ENCODE peak calls at places on chromosomes 3 and 15, in five cellular contexts. S is heart left ventricle, Z is body of pancreas, H is breast epithelium, A is right lobe of liver. I is an unnamed sample.
A peak's percentile ranks its signal among the peaks of the same experiment; 100 is the strongest.

GRCh38 chr3:193391902-193392301 is 13.3 kb upstream of the ATP13A5 start:
- DNase-seq in S (no peak), Z (no peak), H (peak; percentile 42), A (no peak), I (no peak)

GRCh38 chr3:71591106-71591505 is 7.6 kb upstream of the FOXP1 start:
- DNase-seq in S (no peak), Z (no peak), H (no peak), A (no peak), I (no peak)

GRCh38 chr3:126179825-126180476 is 435 bp downstream of the ALDH1L1 start:
- DNase-seq in S (peak; percentile 85), Z (peak; percentile 88), H (peak; percentile 38), A (peak; percentile 81), I (no peak)

GRCh38 chr3:57029924-57030323 is 30.5 kb upstream of the SPATA12 start:
- DNase-seq in S (no peak), Z (peak; percentile 52), H (no peak), A (no peak), I (no peak)

GRCh38 chr15:94445529-94446160 is 214.3 kb downstream of the MCTP2 start:
- DNase-seq in S (no peak), Z (no peak), H (no peak), A (no peak), I (no peak)

GRCh38 chr15:70077436-70077835 is 20.3 kb downstream of the TLE3 start:
- DNase-seq in S (peak; percentile 55), Z (no peak), H (no peak), A (no peak), I (no peak)

GRCh38 chr3:130760922-130761321 is 14.3 kb upstream of the PIK3R4 start:
- DNase-seq in S (no peak), Z (no peak), H (no peak), A (no peak), I (no peak)

GRCh38 chr3:27593173-27593572 is 109.0 kb upstream of the SLC4A7 start:
- DNase-seq in S (no peak), Z (no peak), H (no peak), A (no peak), I (no peak)

GRCh38 chr3:186381424-186382216 is 19.6 kb upstream of the DGKG start:
- DNase-seq in S (no peak), Z (no peak), H (no peak), A (no peak), I (no peak)

GRCh38 chr15:50003786-50004334 is 115.2 kb downstream of the ATP8B4 start:
- DNase-seq in S (peak; percentile 92), Z (peak; percentile 90), H (peak; percentile 30), A (peak; percentile 79), I (peak; percentile 90)

GRCh38 chr15:71333839-71334238 is 218.6 kb downstream of the THSD4 start:
- DNase-seq in S (no peak), Z (no peak), H (no peak), A (no peak), I (no peak)

GRCh38 chr15:67741313-67741712 is 84.0 kb upstream of the SKOR1 start:
- DNase-seq in S (no peak), Z (no peak), H (no peak), A (no peak), I (no peak)

GRCh38 chr15:101124731-101125558 is 126.9 kb downstream of the CHSY1 start:
- DNase-seq in S (no peak), Z (no peak), H (no peak), A (no peak), I (no peak)

GRCh38 chr15:33064878-33065277 is 129.6 kb downstream of the FMN1 start:
- DNase-seq in S (no peak), Z (no peak), H (no peak), A (no peak), I (no peak)

GRCh38 chr15:69132935-69133861 is 27.2 kb upstream of the GLCE start:
- DNase-seq in S (no peak), Z (no peak), H (peak; percentile 88), A (no peak), I (no peak)

GRCh38 chr3:121649645-121650044 is 11.1 kb downstream of the HCLS1 start:
- DNase-seq in S (no peak), Z (no peak), H (no peak), A (no peak), I (no peak)

GRCh38 chr3:108060331-108060730 is 30.5 kb downstream of the CD47 start:
- DNase-seq in S (no peak), Z (no peak), H (no peak), A (no peak), I (no peak)

GRCh38 chr3:42658771-42659390 is 5.4 kb downstream of the ZBTB47 start:
- DNase-seq in S (no peak), Z (no peak), H (no peak), A (no peak), I (no peak)

GRCh38 chr3:147393261-147393964 is 12.9 kb downstream of the ZIC4 start:
- DNase-seq in S (no peak), Z (no peak), H (no peak), A (peak; percentile 87), I (no peak)

GRCh38 chr15:80989110-80989517 is 505 bp downstream of the MESD start:
- DNase-seq in S (no peak), Z (no peak), H (no peak), A (no peak), I (no peak)

GRCh38 chr15:68034071-68034470 is 20.0 kb upstream of the PIAS1 start:
- DNase-seq in S (no peak), Z (no peak), H (no peak), A (no peak), I (no peak)

GRCh38 chr3:145182196-145182911 is 978.6 kb downstream of the PLOD2 start:
- DNase-seq in S (no peak), Z (no peak), H (no peak), A (no peak), I (no peak)

GRCh38 chr15:90234519-90234988 is 545 bp downstream of the GDPGP1 start:
- DNase-seq in S (no peak), Z (no peak), H (no peak), A (no peak), I (no peak)

GRCh38 chr3:76943671-76944070 is 96.2 kb upstream of the ROBO2 start:
- DNase-seq in S (no peak), Z (no peak), H (no peak), A (no peak), I (no peak)

GRCh38 chr3:153138267-153139210 is 23.5 kb upstream of the RAP2B start:
- DNase-seq in S (peak; percentile 57), Z (peak; percentile 81), H (peak; percentile 90), A (peak; percentile 52), I (peak; percentile 75)

GRCh38 chr3:134711284-134711683 is 60.5 kb upstream of the KY start:
- DNase-seq in S (no peak), Z (no peak), H (no peak), A (no peak), I (no peak)

GRCh38 chr15:49134683-49135341 is 20.6 kb downstream of the COPS2 start:
- DNase-seq in S (no peak), Z (no peak), H (no peak), A (no peak), I (no peak)

GRCh38 chr3:13880811-13881156 is 913 bp upstream of the WNT7A start:
- DNase-seq in S (no peak), Z (no peak), H (no peak), A (peak; percentile 25), I (no peak)

GRCh38 chr3:126816956-126817777 is 113.1 kb downstream of the CHCHD6 start:
- DNase-seq in S (peak; percentile 46), Z (no peak), H (no peak), A (no peak), I (no peak)

GRCh38 chr3:9780451-9780797 is 10.7 kb upstream of the CAMK1 start:
- DNase-seq in S (no peak), Z (no peak), H (no peak), A (peak; percentile 77), I (no peak)

GRCh38 chr3:112327371-112327951 is 5.5 kb upstream of the CD200 start:
- DNase-seq in S (no peak), Z (peak; percentile 15), H (no peak), A (no peak), I (no peak)

GRCh38 chr3:132973441-132973840 is 64.8 kb upstream of the TMEM108 start:
- DNase-seq in S (no peak), Z (no peak), H (no peak), A (no peak), I (no peak)

GRCh38 chr3:15051531-15051930 is 13.6 kb downstream of the MRPS25 start:
- DNase-seq in S (no peak), Z (peak; percentile 48), H (no peak), A (peak; percentile 62), I (peak; percentile 68)

GRCh38 chr15:63234479-63234878 is 42.9 kb upstream of the APH1B start:
- DNase-seq in S (peak; percentile 57), Z (peak; percentile 47), H (peak; percentile 44), A (no peak), I (peak; percentile 51)

GRCh38 chr3:12662593-12663310 is 1.2 kb downstream of the RAF1 start:
- DNase-seq in S (peak; percentile 49), Z (peak; percentile 51), H (no peak), A (peak; percentile 60), I (peak; percentile 64)

GRCh38 chr15:74175271-74176191 is 2.0 kb downstream of the ISLR start:
- DNase-seq in S (peak; percentile 28), Z (no peak), H (peak; percentile 15), A (peak; percentile 35), I (peak; percentile 42)
- H3K4me1 ChIP-seq in S (no peaks in the 10 kb centered on the region), Z (peaks cover 6% of the 10 kb centered on the region), H (peaks cover 30% of the 10 kb centered on the region), A (no peaks in the 10 kb centered on the region), I (peaks cover 17% of the 10 kb centered on the region)

GRCh38 chr15:65310431-65311137 is 6.1 kb downstream of the RNU5B-1 start:
- DNase-seq in S (no peak), Z (no peak), H (no peak), A (no peak), I (no peak)
- H3K27ac ChIP-seq in S (no peak overlapping the region), Z (no peak overlapping the region), H (no peak overlapping the region), A (no peak overlapping the region), I (no peak overlapping the region)

DNA sequence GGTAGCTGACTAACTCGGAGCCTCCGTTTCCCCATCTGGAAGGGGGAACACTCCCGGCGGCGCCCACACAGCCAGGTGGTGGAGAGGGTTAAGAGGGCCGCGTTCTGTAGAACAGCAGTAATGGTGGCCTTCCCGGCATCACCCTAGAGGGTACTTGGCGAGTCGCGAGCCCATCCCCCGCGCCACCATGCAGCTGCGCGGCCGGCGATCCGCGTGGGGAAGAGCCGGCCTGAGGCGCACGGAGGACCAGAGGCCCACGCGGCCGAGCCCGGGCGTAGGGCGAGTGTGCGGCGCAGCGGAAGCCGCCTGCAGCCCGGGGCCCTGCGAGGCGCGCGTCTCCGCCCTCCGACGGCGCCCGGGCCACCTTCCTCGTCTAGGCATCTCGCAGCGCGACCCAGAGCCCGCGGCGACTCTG is 455 bp downstream of the TKT start:
- DNase-seq in S (peak; percentile 60), Z (peak; percentile 45), H (no peak), A (peak; percentile 51), I (no peak)
- TF ChIP-seq POLR2A in S (no peak), Z (no peak), H (no peak), A (no peak), I (no peak)

GRCh38 chr15:41928637-41929620 is 35.1 kb upstream of the SPTBN5 start:
- DNase-seq in S (peak; percentile 83), Z (peak; percentile 56), H (no peak), A (no peak), I (no peak)

GRCh38 chr15:41926184-41927056 is 32.6 kb upstream of the SPTBN5 start:
- DNase-seq in S (peak; percentile 30), Z (no peak), H (no peak), A (no peak), I (peak; percentile 78)

GRCh38 chr15:41927516-41927915 is 33.7 kb upstream of the SPTBN5 start:
- DNase-seq in S (no peak), Z (no peak), H (no peak), A (no peak), I (no peak)

GRCh38 chr15:41930221-41930866 is 36.5 kb upstream of the SPTBN5 start:
- DNase-seq in S (peak; percentile 84), Z (no peak), H (no peak), A (no peak), I (peak; percentile 86)

GRCh38 chr15:41928100-41928499 is 34.2 kb upstream of the SPTBN5 start:
- DNase-seq in S (peak; percentile 20), Z (no peak), H (no peak), A (no peak), I (no peak)
- H3K4me1 ChIP-seq in S (peaks cover 39% of the 10 kb centered on the region), Z (peaks cover 62% of the 10 kb centered on the region), H (peaks cover 56% of the 10 kb centered on the region), A (peaks cover 37% of the 10 kb centered on the region), I (peaks cover 60% of the 10 kb centered on the region)

I was measured in Peyer's patch.